ENCODE peak calls at places on chromosomes 7 and 10, in nine cellular contexts. J is HCT116, S is SK-N-SH, N is A549, Q is K562, R is Panc1, Y is GM23338, Z is HepG2, L is GM12878. C is an unnamed sample.

GRCh38 chr10:130336612-130337304 is 200.6 kb downstream of the GLRX3 start:
- DNase-seq in J (no peak), S (peak), N (no peak), Q (no peak), R (no peak), Y (no peak), Z (no peak), L (no peak), C (no peak)

GRCh38 chr10:10794776-10795175 is 222.9 kb upstream of the CELF2 start:
- DNase-seq in J (no peak), S (no peak), N (no peak), Q (no peak), R (no peak), Y (no peak), Z (no peak), L (no peak), C (no peak)

GRCh38 chr10:71713135-71714040 is 6.2 kb downstream of the C10orf105 start:
- DNase-seq in J (no peak), S (no peak), N (no peak), Q (peak), R (no peak), Y (peak), Z (no peak), L (no peak), C (peak)

GRCh38 chr7:92813390-92814024 is 22.9 kb downstream of the CDK6 start:
- DNase-seq in J (no peak), S (no peak), N (no peak), Q (no peak), R (no peak), Y (no peak), Z (no peak), L (peak), C (no peak)

GRCh38 chr10:86373828-86374227 is 7.2 kb upstream of the GRID1 start:
- DNase-seq in J (no peak), S (no peak), N (no peak), Q (no peak), R (no peak), Y (no peak), Z (no peak), L (no peak), C (no peak)

GRCh38 chr7:12162420-12163113 is 48.5 kb upstream of the TMEM106B start:
- DNase-seq in J (no peak), S (no peak), N (peak), Q (no peak), R (peak), Y (no peak), Z (no peak), L (no peak), C (no peak)

GRCh38 chr10:112244197-112244596 is 39.0 kb upstream of the TECTB start:
- DNase-seq in J (no peak), S (no peak), N (no peak), Q (no peak), R (no peak), Y (no peak), Z (no peak), L (no peak), C (no peak)

GRCh38 chr10:84820121-84820520 is 491.7 kb downstream of the CCSER2 start:
- DNase-seq in J (peak), S (no peak), N (peak), Q (peak), R (no peak), Y (no peak), Z (peak), L (no peak), C (no peak)

GRCh38 chr10:131822013-131822693 is 78.7 kb upstream of the PPP2R2D start:
- DNase-seq in J (no peak), S (no peak), N (no peak), Q (no peak), R (no peak), Y (no peak), Z (no peak), L (no peak), C (no peak)

GRCh38 chr7:70498232-70498631 is 633.7 kb upstream of the GALNT17 start:
- DNase-seq in J (no peak), S (no peak), N (no peak), Q (no peak), R (no peak), Y (no peak), Z (no peak), L (no peak), C (no peak)
- TF ChIP-seq REST in J (no peak), S (no peak), N (no peak), Q (no peak), R (no peak), Y (no peak), Z (no peak), L (no peak), C (no peak)

DNA sequence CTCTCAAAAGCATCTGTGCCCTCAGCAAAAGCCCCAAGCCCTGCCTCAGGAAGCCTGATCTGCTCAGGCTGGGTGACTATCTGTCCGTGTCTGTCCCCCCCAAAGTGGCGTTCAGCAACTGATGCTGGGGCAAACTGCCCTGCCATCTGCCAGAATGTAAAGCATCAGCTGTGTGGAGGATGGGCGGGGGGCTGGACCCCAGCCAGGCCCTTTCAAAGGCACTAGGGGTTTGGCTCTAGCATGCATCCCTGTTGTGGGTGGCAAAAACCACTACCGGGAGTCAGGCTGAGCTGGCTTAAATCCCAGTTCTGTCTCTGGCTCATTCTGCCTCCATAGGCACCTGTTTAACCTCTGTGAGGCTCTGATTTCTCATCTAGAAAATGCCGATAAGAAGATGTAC is 35.5 kb downstream of the GPRIN2 start:
- DNase-seq in J (no peak), S (peak), N (no peak), Q (no peak), R (no peak), Y (no peak), Z (no peak), L (no peak), C (no peak)
- TF ChIP-seq REST in J (no peak), S (no peak), N (no peak), Q (no peak), R (no peak), Y (no peak), Z (no peak), L (no peak), C (no peak)

GRCh38 chr10:97805960-97806359 is 34.2 kb upstream of the SFRP5 start:
- DNase-seq in J (no peak), S (no peak), N (no peak), Q (no peak), R (no peak), Y (peak), Z (no peak), L (no peak), C (no peak)

GRCh38 chr10:97813311-97813710 is 36.3 kb upstream of the GOLGA7B start:
- DNase-seq in J (no peak), S (no peak), N (no peak), Q (no peak), R (no peak), Y (no peak), Z (no peak), L (no peak), C (no peak)

GRCh38 chr10:97812696-97813095 is 36.9 kb upstream of the GOLGA7B start:
- DNase-seq in J (no peak), S (no peak), N (peak), Q (no peak), R (no peak), Y (no peak), Z (peak), L (no peak), C (no peak)

GRCh38 chr10:97814996-97815395 is 34.6 kb upstream of the GOLGA7B start:
- DNase-seq in J (no peak), S (no peak), N (no peak), Q (no peak), R (no peak), Y (no peak), Z (no peak), L (no peak), C (no peak)

GRCh38 chr10:97810476-97810875 is 38.7 kb upstream of the SFRP5 start:
- DNase-seq in J (peak), S (no peak), N (no peak), Q (peak), R (no peak), Y (no peak), Z (peak), L (no peak), C (no peak)
- TF ChIP-seq REST in J (no peak), S (no peak), N (no peak), Q (no peak), R (no peak), Y (no peak), Z (no peak), L (no peak), C (no peak)

GRCh38 chr7:64098-64521 is 128.3 kb upstream of the FAM20C start:
- DNase-seq in J (peak), S (peak), N (peak), Q (peak), R (peak), Y (peak), Z (peak), L (no peak), C (peak)
- TF ChIP-seq REST in J (no peak), S (no peak), N (no peak), Q (no peak), R (no peak), Y (no peak), Z (no peak), L (no peak), C (no peak)

GRCh38 chr7:116957874-116958273 is 4.6 kb downstream of the ST7 start:
- DNase-seq in J (no peak), S (no peak), N (no peak), Q (no peak), R (no peak), Y (no peak), Z (no peak), L (no peak), C (no peak)
- TF ChIP-seq REST in J (no peak), S (no peak), N (no peak), Q (no peak), R (no peak), Y (no peak), Z (no peak), L (no peak), C (no peak)

DNA sequence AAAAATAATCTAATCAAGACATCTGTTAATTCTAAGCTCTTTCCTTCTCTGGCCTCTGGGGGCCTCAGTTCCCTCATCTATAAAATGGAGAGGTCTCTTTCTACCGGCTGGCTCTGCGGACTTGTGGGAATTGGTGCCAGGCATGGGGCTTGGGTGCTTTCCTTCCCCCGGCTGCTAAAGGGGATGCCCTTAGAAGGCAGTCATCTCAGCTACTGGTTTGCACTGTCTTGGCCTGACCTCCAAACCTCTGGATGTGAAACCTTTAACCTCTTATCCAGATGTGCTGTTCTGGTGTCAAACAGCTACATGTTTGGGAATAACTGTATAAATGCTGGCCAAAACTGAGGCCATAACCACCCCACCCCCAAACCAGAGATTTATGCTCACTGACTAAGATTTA is 320.0 kb downstream of the RPS24 start:
- DNase-seq in J (no peak), S (no peak), N (no peak), Q (no peak), R (no peak), Y (peak), Z (no peak), L (no peak), C (no peak)
- TF ChIP-seq REST in J (no peak), S (no peak), N (no peak), Q (no peak), R (no peak), Y (no peak), Z (no peak), L (no peak), C (no peak)

GRCh38 chr10:6135589-6136168 is 46.8 kb downstream of the RBM17 start:
- DNase-seq in J (no peak), S (no peak), N (no peak), Q (no peak), R (no peak), Y (no peak), Z (no peak), L (no peak), C (no peak)
- TF ChIP-seq REST in J (no peak), S (no peak), N (no peak), Q (no peak), R (no peak), Y (no peak), Z (no peak), L (no peak), C (no peak)

C was measured in HL-60.